ENCODE peak calls at places on chromosomes 11 and 22, in four cellular contexts. V, Q, G and U are unnamed samples. For H3K4me1, the result is how much of the 10 kb centered on the place peaks cover.

GRCh38 chr11:46450846-46451470 is 59.4 kb upstream of the CHRM4 start:
- DNase-seq in V (no peak), Q (no peak), G (no peak), U (peak)

GRCh38 chr11:70618471-70619101 is 220.3 kb downstream of the CTTN start:
- DNase-seq in Q (no peak), G (no peak), V (no peak), U (no peak)

GRCh38 chr11:134273317-134273712 is 2.9 kb upstream of the GLB1L3 start:
- DNase-seq in Q (no peak), V (no peak), G (no peak), U (no peak)

GRCh38 chr11:83459802-83460201 is 173.6 kb upstream of the CCDC90B start:
- DNase-seq in G (no peak), Q (no peak), V (no peak), U (peak)

GRCh38 chr11:77559686-77560425 is 29.9 kb upstream of the AQP11 start:
- DNase-seq in G (no peak), Q (peak), V (no peak), U (no peak)

GRCh38 chr11:126751242-126751641 is 249.3 kb downstream of the KIRREL3 start:
- DNase-seq in V (no peak), G (no peak), Q (peak), U (no peak)

GRCh38 chr11:16356751-16357365 is 512 bp upstream of the SOX6 start:
- DNase-seq in G (peak), Q (peak), V (no peak), U (no peak)

GRCh38 chr11:42407379-42407778 is 904.4 kb upstream of the API5 start:
- DNase-seq in V (no peak), G (no peak), Q (no peak), U (peak)

GRCh38 chr11:63866211-63866610 is 27.3 kb downstream of the MARK2 start:
- DNase-seq in V (peak), Q (peak), G (no peak), U (no peak)

GRCh38 chr11:79374707-79375106 is 66.1 kb downstream of the TENM4 start:
- DNase-seq in G (no peak), V (no peak), Q (no peak), U (no peak)

GRCh38 chr11:9760180-9760550 is 96.3 kb downstream of the SWAP70 start:
- DNase-seq in Q (peak), G (peak), V (peak), U (no peak)

GRCh38 chr22:49983148-49984042 is 22.8 kb downstream of the PIM3 start:
- DNase-seq in Q (no peak), G (peak), V (no peak), U (no peak)

GRCh38 chr22:37126383-37126782 is 16.9 kb upstream of the TMPRSS6 start:
- DNase-seq in V (no peak), G (no peak), Q (no peak), U (no peak)

GRCh38 chr11:47007579-47007978 is 71.0 kb downstream of the CSTPP1 start:
- DNase-seq in G (no peak), Q (no peak), V (no peak), U (no peak)

GRCh38 chr11:122697636-122698167 is 42.2 kb downstream of the UBASH3B start:
- DNase-seq in Q (peak), G (no peak), V (no peak), U (no peak)

GRCh38 chr11:11742486-11742885 is 99.3 kb upstream of the USP47 start:
- DNase-seq in V (no peak), G (no peak), Q (no peak), U (peak)

GRCh38 chr11:34809191-34810106 is 106.7 kb downstream of the APIP start:
- DNase-seq in V (no peak), Q (no peak), G (no peak), U (no peak)

GRCh38 chr11:3840870-3841425 is at the start of gene RHOG:
- DNase-seq in Q (peak), V (peak), G (peak), U (peak)

GRCh38 chr11:64929625-64930024 is 5.1 kb downstream of the PPP2R5B start:
- DNase-seq in G (no peak), V (no peak), Q (no peak), U (no peak)

GRCh38 chr11:15714641-15715399 is 600.1 kb downstream of the INSC start:
- DNase-seq in Q (no peak), V (no peak), G (no peak), U (no peak)

GRCh38 chr11:82899191-82899820 is 924 bp downstream of the PRCP start:
- DNase-seq in G (no peak), Q (no peak), V (no peak), U (peak)

GRCh38 chr11:62669420-62670161 is 1.9 kb upstream of the UQCC3 start:
- DNase-seq in G (no peak), V (no peak), Q (no peak), U (no peak)

GRCh38 chr11:8408151-8408930 is 144.7 kb upstream of the LMO1 start:
- DNase-seq in V (no peak), Q (no peak), G (no peak), U (peak)

GRCh38 chr22:19398206-19398605 is 33.3 kb downstream of the HIRA start:
- DNase-seq in V (no peak), Q (peak), G (no peak), U (no peak)

GRCh38 chr11:33944693-33945424 is 53.0 kb upstream of the LMO2 start:
- DNase-seq in V (no peak), G (no peak), Q (no peak), U (no peak)

GRCh38 chr11:75563978-75564552 is 2.0 kb downstream of the SERPINH1 start:
- DNase-seq in V (no peak), G (peak), Q (peak), U (no peak)

GRCh38 chr11:76984741-76985140 is 49.5 kb upstream of the B3GNT6 start:
- DNase-seq in V (no peak), Q (no peak), G (no peak), U (no peak)

GRCh38 chr11:33257897-33258630 is 883 bp downstream of the HIPK3 start:
- DNase-seq in Q (peak), V (peak), G (peak), U (peak)

GRCh38 chr11:116193321-116194114 is 579.3 kb downstream of the BUD13 start:
- DNase-seq in Q (peak), V (peak), G (peak), U (peak)

GRCh38 chr22:44108806-44109385 is 71.8 kb upstream of the PARVG start:
- DNase-seq in V (no peak), Q (no peak), G (no peak), U (no peak)

GRCh38 chr11:22246992-22247391 is 54.1 kb downstream of the ANO5 start:
- DNase-seq in G (no peak), Q (no peak), V (no peak), U (no peak)

GRCh38 chr11:78371221-78371899 is 46.3 kb downstream of the GAB2 start:
- DNase-seq in Q (no peak), G (no peak), V (no peak), U (peak)

GRCh38 chr11:134801526-134801925 is 389.5 kb upstream of the B3GAT1 start:
- DNase-seq in V (no peak), G (no peak), Q (no peak), U (no peak)

GRCh38 chr11:86574493-86575207 is 97.8 kb downstream of the ME3 start:
- DNase-seq in Q (no peak), G (peak), V (no peak), U (no peak)

GRCh38 chr11:69054397-69055211 is 5.9 kb downstream of the TPCN2 start:
- DNase-seq in G (no peak), V (no peak), Q (no peak), U (no peak)
- H3K27ac ChIP-seq in G (no peak), V (no peak), Q (no peak), U (no peak)

DNA sequence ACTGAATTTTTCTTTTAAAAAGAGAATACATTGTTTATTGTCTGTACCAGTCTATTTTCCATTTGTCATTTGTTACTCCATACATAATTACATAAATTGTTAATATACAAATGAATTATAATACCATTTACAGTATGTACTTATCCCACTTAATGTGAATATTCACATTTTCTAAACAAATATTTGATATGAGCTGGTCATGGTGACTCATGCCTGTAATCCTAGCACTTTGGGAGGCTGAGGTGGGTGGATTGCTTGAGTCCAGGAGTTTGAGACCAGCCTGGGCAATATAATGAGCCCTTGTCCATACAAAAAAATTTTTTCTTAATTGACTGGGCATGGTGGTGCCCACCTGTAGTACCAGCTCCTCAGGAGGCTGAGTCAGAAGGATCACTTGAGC is 6.8 kb downstream of the SC5D start:
- DNase-seq in V (no peak), Q (no peak), G (no peak), U (no peak)
- H3K4me1 ChIP-seq in V (under half), Q (under half), G (under half), U (under half)

GRCh38 chr22:41365425-41365824 is 16.3 kb upstream of the TEF start:
- DNase-seq in V (no peak), Q (no peak), G (no peak), U (no peak)

GRCh38 chr22:41368543-41368817 is 13.3 kb upstream of the TEF start:
- DNase-seq in G (no peak), Q (no peak), V (no peak), U (no peak)

GRCh38 chr22:41367680-41368542 is 13.8 kb upstream of the TEF start:
- DNase-seq in Q (no peak), G (no peak), V (peak), U (peak)

GRCh38 chr22:41366323-41367014 is 15.3 kb upstream of the TEF start:
- DNase-seq in G (no peak), Q (peak), V (no peak), U (no peak)

GRCh38 chr22:41367039-41367679 is 14.6 kb upstream of the TEF start:
- DNase-seq in V (peak), Q (peak), G (peak), U (peak)
- H3K4me3 ChIP-seq in V (peak), Q (no peak), G (no peak), U (peak)

DNA sequence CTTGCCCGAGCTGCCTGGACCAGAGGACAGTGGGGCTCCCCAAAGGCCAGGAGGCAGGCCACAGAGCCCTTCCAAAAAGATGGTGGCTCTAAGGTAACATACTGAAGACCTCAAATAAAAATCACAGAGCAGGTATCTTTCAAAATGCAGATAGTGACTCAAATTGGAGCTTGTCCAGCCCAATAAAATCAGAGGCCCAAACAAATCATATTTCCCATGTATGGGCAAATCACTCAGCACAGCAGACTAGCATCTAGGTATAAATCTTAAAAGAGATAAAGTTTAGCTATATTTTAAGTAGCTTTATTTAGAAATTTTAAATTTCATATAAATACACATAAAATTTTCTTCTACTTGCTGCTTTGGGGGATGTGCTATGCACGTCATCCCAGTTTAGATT is 3.3 kb downstream of the TESMIN start:
- DNase-seq in G (no peak), Q (no peak), V (no peak), U (no peak)
- H3K27ac ChIP-seq in G (no peak), Q (no peak), V (no peak), U (no peak)

GRCh38 chr11:69304686-69305085 is 10.7 kb downstream of the MYEOV start:
- DNase-seq in Q (no peak), V (no peak), G (no peak), U (no peak)
- H3K4me1 ChIP-seq in Q (under half), V (under half), G (under half), U (under half)

GRCh38 chr11:68859123-68859522 is 17.4 kb upstream of the CPT1A start:
- DNase-seq in Q (no peak), G (no peak), V (no peak), U (no peak)

GRCh38 chr11:68852628-68853027 is 10.9 kb upstream of the CPT1A start:
- DNase-seq in G (no peak), V (no peak), Q (no peak), U (no peak)

GRCh38 chr11:68857037-68857586 is 15.4 kb upstream of the CPT1A start:
- DNase-seq in Q (no peak), G (no peak), V (no peak), U (no peak)

GRCh38 chr11:68854273-68854958 is 12.7 kb upstream of the CPT1A start:
- DNase-seq in V (no peak), Q (no peak), G (no peak), U (no peak)

GRCh38 chr11:68855205-68855978 is 13.7 kb upstream of the CPT1A start:
- DNase-seq in Q (no peak), G (peak), V (no peak), U (peak)
- H3K4me3 ChIP-seq in Q (peak), G (peak), V (peak), U (peak)

DNA sequence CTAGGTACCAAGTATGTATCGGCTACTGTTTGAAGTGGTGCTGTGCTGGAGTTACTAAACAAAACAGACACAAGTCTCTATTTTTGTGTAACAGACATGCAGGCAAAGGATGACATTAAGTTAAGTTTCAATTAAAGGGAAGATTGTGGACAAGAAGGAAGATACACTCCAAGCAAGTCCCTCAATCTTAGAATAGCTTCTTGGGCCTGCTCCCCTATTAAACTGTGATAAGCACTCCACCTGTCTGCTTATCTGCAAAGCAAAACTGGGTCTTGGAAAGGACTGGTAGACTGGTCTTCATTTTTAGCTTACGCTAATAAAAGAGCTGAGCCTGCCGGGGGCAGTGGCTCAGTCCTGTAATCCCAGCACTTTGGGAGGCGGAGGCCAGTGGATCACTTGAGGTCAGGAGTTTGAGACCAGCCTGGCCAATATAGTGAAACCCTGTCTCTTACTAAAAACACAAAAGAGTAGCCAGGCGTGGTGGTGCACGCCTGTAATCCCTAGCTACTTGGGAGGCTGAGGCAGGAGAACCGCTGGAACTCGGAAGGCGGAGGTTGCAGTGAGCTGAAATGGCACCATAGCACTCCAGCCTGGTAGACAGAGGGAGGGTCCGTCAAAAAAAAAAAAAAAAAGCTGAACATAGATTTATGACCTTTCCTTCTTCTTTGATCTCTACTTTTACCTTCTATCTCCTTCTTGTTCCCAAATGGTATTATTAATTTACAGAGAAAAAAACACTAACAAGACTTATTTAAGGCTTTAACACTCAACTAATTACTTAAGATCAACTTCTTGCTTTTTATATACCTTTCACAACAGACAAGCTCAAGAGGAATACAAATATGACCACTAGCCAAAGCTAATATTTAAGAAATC is 4.1 kb downstream of the DDX17 start:
- DNase-seq in Q (no peak), V (no peak), G (no peak), U (no peak)
- H3K27ac ChIP-seq in Q (no peak), V (no peak), G (no peak), U (no peak)

DNA sequence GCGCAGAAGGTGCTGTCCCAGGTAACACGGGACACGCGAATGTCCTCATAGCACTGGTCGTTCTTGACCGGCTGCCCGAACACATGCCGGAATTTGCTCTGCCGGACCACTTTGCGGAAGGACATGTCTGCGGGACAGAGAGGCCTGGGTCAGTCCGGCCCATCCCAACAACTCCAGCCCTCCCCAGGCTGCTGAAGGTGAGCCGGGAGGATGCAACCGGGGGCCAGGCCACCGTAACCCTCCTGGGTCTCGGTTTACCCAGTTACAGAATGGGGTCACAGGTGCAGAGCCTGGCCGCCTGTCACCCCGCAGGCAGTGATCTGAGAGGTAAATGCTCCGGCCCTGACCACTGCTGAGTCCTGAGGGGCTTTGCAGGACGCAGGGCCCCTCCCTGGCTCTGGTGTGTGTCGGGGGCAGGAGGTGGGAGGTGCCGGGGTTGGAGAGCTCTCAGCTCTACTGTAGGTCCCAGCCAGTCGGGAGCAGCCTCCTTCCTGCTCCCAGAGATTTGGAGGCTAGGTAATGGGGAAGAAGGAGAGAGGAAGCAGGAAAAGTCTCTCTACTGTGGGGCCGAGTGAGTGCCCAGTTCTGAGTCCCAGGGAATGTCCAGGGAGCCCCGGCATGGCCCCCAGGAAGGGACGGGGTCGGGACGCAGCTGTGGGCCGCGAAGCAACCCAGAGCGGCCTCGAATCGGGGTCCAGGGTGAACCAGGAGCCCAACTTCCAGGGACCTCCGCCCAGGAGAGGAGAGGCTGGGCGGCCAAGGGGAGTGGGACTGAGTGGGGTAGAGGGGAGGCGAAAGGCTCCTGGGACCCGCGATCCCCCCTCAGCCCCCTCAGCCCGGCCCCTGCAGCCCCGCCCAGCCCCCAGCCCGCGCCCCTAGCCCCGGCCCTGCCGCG is 525 bp downstream of the CORO1B start:
- DNase-seq in Q (no peak), G (no peak), V (no peak), U (no peak)
- H3K4me1 ChIP-seq in Q (under half), G (under half), V (under half), U (under half)

DNA sequence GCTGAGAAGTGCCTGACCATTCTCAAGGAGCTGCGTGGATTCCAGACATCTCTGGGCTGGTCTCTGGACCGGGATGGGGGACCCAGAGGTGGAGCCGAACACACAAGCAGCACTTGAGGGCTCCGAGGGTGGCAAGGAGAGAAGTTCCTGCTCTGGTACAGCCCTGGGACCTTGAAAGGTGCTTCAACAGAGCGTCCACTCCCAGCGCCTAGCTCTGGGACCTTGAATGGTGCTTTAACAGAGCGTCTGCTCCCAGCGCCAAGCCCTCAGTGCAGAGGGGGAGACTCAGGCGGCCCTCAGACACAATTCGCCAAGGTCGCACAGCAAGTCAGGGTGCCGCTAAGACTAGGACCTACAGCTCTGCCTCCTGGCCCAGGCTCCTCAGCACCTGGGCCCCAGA is 10.6 kb upstream of the NPAS4 start:
- DNase-seq in G (no peak), Q (no peak), V (no peak), U (no peak)
- H3K4me3 ChIP-seq in G (no peak), Q (no peak), V (no peak), U (no peak)